ENCODE peak calls at places on chromosomes 7 and 10, in ten cellular contexts. O is MCF 10A; H is stimulated activated CD8-positive, alpha-beta memory T cell treated with anti-CD3 and anti-CD28 coated beads, Interleukin-4, amount 100 ng/mL, for 48 hours; X is PC-9; M is RCC 7860; W is astrocyte of the spinal cord; V is GM23338; U is GM13977; N is AG08396; C is NCI-H774. A is an unnamed sample.

GRCh38 chr10:104935656-104936055 is 294.6 kb downstream of the SORCS3 start:
- DNase-seq in N (no peak), O (no peak), W (no peak), X (no peak), H (no peak), C (no peak), M (no peak), U (no peak), V (no peak), A (no peak)

GRCh38 chr10:91891285-91892001 is 17.8 kb downstream of the FGFBP3 start:
- DNase-seq in H (no peak), N (peak; percentile 58), V (no peak), W (peak; percentile 22), C (no peak), U (no peak), X (no peak), M (peak; percentile 36), O (peak; percentile 79), A (no peak)

GRCh38 chr10:58291538-58292174 is 22.7 kb downstream of the CISD1 start:
- DNase-seq in U (peak; percentile 28), H (peak; percentile 25), C (no peak), V (peak; percentile 50), M (peak; percentile 60), O (peak; percentile 61), X (peak; percentile 35), W (peak; percentile 67), N (peak; percentile 34), A (peak; percentile 49)

GRCh38 chr10:77890097-77890496 is 36.5 kb downstream of the DLG5 start:
- DNase-seq in W (no peak), H (no peak), M (no peak), O (no peak), N (no peak), V (peak; percentile 91), U (no peak), C (no peak), X (no peak), A (peak; percentile 28)

GRCh38 chr10:102604379-102604960 is 39.8 kb upstream of the TRIM8 start:
- DNase-seq in H (no peak), W (peak; percentile 72), C (no peak), X (peak; percentile 68), O (peak; percentile 92), U (no peak), V (no peak), N (no peak), M (peak; percentile 94), A (no peak)

GRCh38 chr10:127922206-127922605 is 15.3 kb downstream of the PTPRE start:
- DNase-seq in N (no peak), C (no peak), X (no peak), W (no peak), H (no peak), V (no peak), O (no peak), U (no peak), M (no peak), A (no peak)

GRCh38 chr10:47029181-47029971 is 118.1 kb downstream of the PTPN20 start:
- DNase-seq in V (no peak), W (no peak), O (no peak), N (no peak), H (peak; percentile 16), X (no peak), C (no peak), M (no peak), U (no peak), A (no peak)

GRCh38 chr10:1550291-1550595 is 187.1 kb downstream of the ADARB2 start:
- DNase-seq in X (no peak), H (no peak), U (no peak), W (no peak), C (peak; percentile 78), O (no peak), N (no peak), M (no peak), V (no peak), A (no peak)

GRCh38 chr10:73956476-73957338 is 41.2 kb upstream of the VCL start:
- DNase-seq in H (peak; percentile 42), V (peak; percentile 24), W (peak; percentile 29), C (no peak), N (no peak), O (no peak), X (peak; percentile 85), U (peak; percentile 62), M (peak; percentile 75), A (peak; percentile 61)

GRCh38 chr7:94133460-94133859 is 129.3 kb upstream of the BET1 start:
- DNase-seq in V (no peak), U (no peak), M (no peak), W (peak; percentile 62), X (no peak), N (no peak), O (peak; percentile 5), C (no peak), H (no peak), A (no peak)

GRCh38 chr10:97687785-97688781 is 1.0 kb upstream of the AVPI1 start:
- DNase-seq in X (no peak), O (peak; percentile 81), M (no peak), W (peak; percentile 48), N (peak; percentile 54), C (no peak), U (no peak), H (no peak), V (peak; percentile 24), A (no peak)

GRCh38 chr7:133139350-133139749 is 57.5 kb upstream of the CHCHD3 start:
- DNase-seq in M (no peak), N (peak; percentile 28), W (peak; percentile 47), X (peak; percentile 4), U (no peak), C (no peak), H (no peak), V (peak; percentile 89), O (peak; percentile 60), A (peak; percentile 14)

A was measured in RPMI8226.